ENCODE peak calls at places on chromosomes 12 and 14, in seven cellular contexts. One of them, this sample, is unnamed.

GRCh38 chr14:61281186-61281676 is at the start of gene TMEM30B:
- DNase-seq in lower leg skin: peak
- DNase-seq in GM12865: no peak
- DNase-seq in fibroblast of pulmonary artery: no peak
- DNase-seq in right lobe of liver: peak
- DNase-seq in B cell: no peak
- DNase-seq in natural killer cell: no peak
- DNase-seq in this sample: no peak

GRCh38 chr12:7113389-7113871 is 4.4 kb upstream of the C1RL start:
- DNase-seq in B cell: peak
- DNase-seq in lower leg skin: no peak
- DNase-seq in natural killer cell: no peak
- DNase-seq in right lobe of liver: no peak
- DNase-seq in fibroblast of pulmonary artery: peak
- DNase-seq in GM12865: peak
- DNase-seq in this sample: peak

GRCh38 chr12:132597333-132598283 is 12.8 kb downstream of the LRCOL1 start:
- DNase-seq in GM12865: peak
- DNase-seq in right lobe of liver: no peak
- DNase-seq in natural killer cell: no peak
- DNase-seq in lower leg skin: no peak
- DNase-seq in B cell: peak
- DNase-seq in fibroblast of pulmonary artery: peak
- DNase-seq in this sample: no peak

GRCh38 chr14:35287481-35288013 is 4.6 kb upstream of the PSMA6 start:
- DNase-seq in B cell: no peak
- DNase-seq in GM12865: peak
- DNase-seq in natural killer cell: no peak
- DNase-seq in lower leg skin: no peak
- DNase-seq in right lobe of liver: peak
- DNase-seq in fibroblast of pulmonary artery: peak
- DNase-seq in this sample: no peak

GRCh38 chr12:58491296-58491695 is 429.0 kb downstream of the LRIG3 start:
- DNase-seq in GM12865: no peak
- DNase-seq in lower leg skin: no peak
- DNase-seq in right lobe of liver: no peak
- DNase-seq in natural killer cell: no peak
- DNase-seq in fibroblast of pulmonary artery: peak
- DNase-seq in B cell: no peak
- DNase-seq in this sample: no peak

GRCh38 chr14:94775082-94775874 is 5.4 kb upstream of the GSC start:
- DNase-seq in right lobe of liver: no peak
- DNase-seq in GM12865: no peak
- DNase-seq in lower leg skin: no peak
- DNase-seq in fibroblast of pulmonary artery: peak
- DNase-seq in natural killer cell: no peak
- DNase-seq in B cell: no peak
- DNase-seq in this sample: no peak

GRCh38 chr12:123250471-123251383 is 17.5 kb downstream of the MTRFR start:
- DNase-seq in right lobe of liver: peak
- DNase-seq in GM12865: no peak
- DNase-seq in natural killer cell: no peak
- DNase-seq in fibroblast of pulmonary artery: no peak
- DNase-seq in lower leg skin: peak
- DNase-seq in B cell: no peak
- DNase-seq in this sample: no peak

GRCh38 chr14:24051162-24051788 is 534 bp upstream of the CARMIL3 start:
- DNase-seq in lower leg skin: peak
- DNase-seq in natural killer cell: no peak
- DNase-seq in B cell: no peak
- DNase-seq in fibroblast of pulmonary artery: no peak
- DNase-seq in right lobe of liver: no peak
- DNase-seq in GM12865: no peak
- DNase-seq in this sample: peak

GRCh38 chr12:18284461-18284860 is 23.1 kb downstream of the PIK3C2G start:
- DNase-seq in B cell: no peak
- DNase-seq in lower leg skin: no peak
- DNase-seq in GM12865: no peak
- DNase-seq in right lobe of liver: no peak
- DNase-seq in fibroblast of pulmonary artery: peak
- DNase-seq in natural killer cell: no peak
- DNase-seq in this sample: no peak

GRCh38 chr12:6827982-6828670 is at the start of gene P3H3:
- DNase-seq in B cell: peak
- DNase-seq in GM12865: no peak
- DNase-seq in fibroblast of pulmonary artery: peak
- DNase-seq in right lobe of liver: no peak
- DNase-seq in lower leg skin: no peak
- DNase-seq in natural killer cell: no peak
- DNase-seq in this sample: no peak

GRCh38 chr14:65095633-65096205 is 6.6 kb downstream of the MAX start:
- DNase-seq in lower leg skin: no peak
- DNase-seq in B cell: no peak
- DNase-seq in fibroblast of pulmonary artery: peak
- DNase-seq in right lobe of liver: no peak
- DNase-seq in GM12865: no peak
- DNase-seq in natural killer cell: no peak
- DNase-seq in this sample: no peak

GRCh38 chr12:106154781-106155273 is 16.1 kb upstream of the NUAK1 start:
- DNase-seq in fibroblast of pulmonary artery: no peak
- DNase-seq in right lobe of liver: no peak
- DNase-seq in GM12865: no peak
- DNase-seq in natural killer cell: no peak
- DNase-seq in lower leg skin: no peak
- DNase-seq in B cell: no peak
- DNase-seq in this sample: no peak

GRCh38 chr12:131911851-131912525 is 17.1 kb upstream of the PUS1 start:
- DNase-seq in right lobe of liver: peak
- DNase-seq in fibroblast of pulmonary artery: no peak
- DNase-seq in natural killer cell: no peak
- DNase-seq in lower leg skin: no peak
- DNase-seq in B cell: no peak
- DNase-seq in GM12865: no peak
- DNase-seq in this sample: no peak

GRCh38 chr14:99822166-99822527 is 28.9 kb downstream of the EML1 start:
- DNase-seq in B cell: no peak
- DNase-seq in right lobe of liver: no peak
- DNase-seq in lower leg skin: no peak
- DNase-seq in GM12865: no peak
- DNase-seq in natural killer cell: no peak
- DNase-seq in fibroblast of pulmonary artery: no peak
- DNase-seq in this sample: no peak

GRCh38 chr14:94173471-94173884 is 644 bp upstream of the PPP4R4 start:
- DNase-seq in natural killer cell: no peak
- DNase-seq in lower leg skin: no peak
- DNase-seq in GM12865: no peak
- DNase-seq in B cell: peak
- DNase-seq in fibroblast of pulmonary artery: no peak
- DNase-seq in right lobe of liver: no peak
- DNase-seq in this sample: no peak

GRCh38 chr12:105814283-105814682 is 324.5 kb downstream of the NUAK1 start:
- DNase-seq in GM12865: no peak
- DNase-seq in lower leg skin: no peak
- DNase-seq in B cell: no peak
- DNase-seq in fibroblast of pulmonary artery: no peak
- DNase-seq in right lobe of liver: no peak
- DNase-seq in natural killer cell: no peak
- DNase-seq in this sample: no peak

GRCh38 chr12:18158774-18159557 is 69.0 kb upstream of the RERGL start:
- DNase-seq in GM12865: peak
- DNase-seq in lower leg skin: no peak
- DNase-seq in natural killer cell: no peak
- DNase-seq in B cell: peak
- DNase-seq in fibroblast of pulmonary artery: peak
- DNase-seq in right lobe of liver: no peak
- DNase-seq in this sample: peak

GRCh38 chr12:94763461-94763860 is 113.1 kb upstream of the TMCC3 start:
- DNase-seq in lower leg skin: no peak
- DNase-seq in natural killer cell: no peak
- DNase-seq in right lobe of liver: no peak
- DNase-seq in fibroblast of pulmonary artery: no peak
- DNase-seq in GM12865: peak
- DNase-seq in B cell: no peak
- DNase-seq in this sample: no peak

GRCh38 chr14:32259368-32260013 is 56.4 kb upstream of the RNU6-8 start:
- DNase-seq in lower leg skin: no peak
- DNase-seq in right lobe of liver: no peak
- DNase-seq in GM12865: peak
- DNase-seq in fibroblast of pulmonary artery: peak
- DNase-seq in natural killer cell: no peak
- DNase-seq in B cell: no peak
- DNase-seq in this sample: peak

GRCh38 chr12:47249719-47250506 is 170.2 kb upstream of the AMIGO2 start:
- DNase-seq in natural killer cell: no peak
- DNase-seq in right lobe of liver: no peak
- DNase-seq in lower leg skin: no peak
- DNase-seq in fibroblast of pulmonary artery: peak
- DNase-seq in B cell: no peak
- DNase-seq in GM12865: no peak
- DNase-seq in this sample: no peak

GRCh38 chr12:94172031-94172430 is 23.7 kb downstream of the PLXNC1 start:
- DNase-seq in fibroblast of pulmonary artery: peak
- DNase-seq in B cell: no peak
- DNase-seq in lower leg skin: no peak
- DNase-seq in natural killer cell: no peak
- DNase-seq in right lobe of liver: no peak
- DNase-seq in GM12865: no peak
- DNase-seq in this sample: no peak

GRCh38 chr12:93518725-93519124 is 51.4 kb downstream of the MRPL42 start:
- DNase-seq in GM12865: no peak
- DNase-seq in B cell: no peak
- DNase-seq in fibroblast of pulmonary artery: peak
- DNase-seq in natural killer cell: no peak
- DNase-seq in lower leg skin: no peak
- DNase-seq in right lobe of liver: no peak
- DNase-seq in this sample: no peak

GRCh38 chr12:27614386-27614785 is 81.9 kb upstream of the REP15 start:
- DNase-seq in fibroblast of pulmonary artery: no peak
- DNase-seq in GM12865: no peak
- DNase-seq in B cell: no peak
- DNase-seq in lower leg skin: no peak
- DNase-seq in right lobe of liver: no peak
- DNase-seq in natural killer cell: no peak
- DNase-seq in this sample: no peak

GRCh38 chr14:104698688-104699425 is 9.4 kb downstream of the INF2 start:
- DNase-seq in fibroblast of pulmonary artery: no peak
- DNase-seq in natural killer cell: no peak
- DNase-seq in B cell: no peak
- DNase-seq in GM12865: no peak
- DNase-seq in lower leg skin: no peak
- DNase-seq in right lobe of liver: no peak
- DNase-seq in this sample: no peak

GRCh38 chr14:74566174-74567125 is 45.6 kb downstream of the LTBP2 start:
- DNase-seq in B cell: no peak
- DNase-seq in right lobe of liver: peak
- DNase-seq in natural killer cell: no peak
- DNase-seq in GM12865: no peak
- DNase-seq in lower leg skin: peak
- DNase-seq in fibroblast of pulmonary artery: no peak
- DNase-seq in this sample: no peak

GRCh38 chr14:99552572-99553216 is 51.3 kb downstream of the CCDC85C start:
- DNase-seq in B cell: no peak
- DNase-seq in lower leg skin: no peak
- DNase-seq in right lobe of liver: peak
- DNase-seq in natural killer cell: no peak
- DNase-seq in fibroblast of pulmonary artery: no peak
- DNase-seq in GM12865: no peak
- DNase-seq in this sample: no peak

GRCh38 chr12:100794441-100795192 is at the start of gene ANO4:
- DNase-seq in GM12865: no peak
- DNase-seq in B cell: no peak
- DNase-seq in fibroblast of pulmonary artery: no peak
- DNase-seq in lower leg skin: no peak
- DNase-seq in natural killer cell: no peak
- DNase-seq in right lobe of liver: no peak
- DNase-seq in this sample: no peak

GRCh38 chr12:63450821-63451220 is 217.5 kb downstream of the DPY19L2 start:
- DNase-seq in lower leg skin: no peak
- DNase-seq in B cell: no peak
- DNase-seq in natural killer cell: no peak
- DNase-seq in GM12865: no peak
- DNase-seq in fibroblast of pulmonary artery: no peak
- DNase-seq in right lobe of liver: no peak
- DNase-seq in this sample: no peak
- TF ChIP-seq CTCF in lower leg skin: no peak
- TF ChIP-seq CTCF in B cell: no peak
- TF ChIP-seq CTCF in natural killer cell: no peak
- TF ChIP-seq CTCF in GM12865: no peak
- TF ChIP-seq CTCF in fibroblast of pulmonary artery: no peak
- TF ChIP-seq CTCF in right lobe of liver: no peak
- TF ChIP-seq CTCF in this sample: no peak

GRCh38 chr14:20857630-20858261 is 33.4 kb upstream of the RNASE3 start:
- DNase-seq in B cell: peak
- DNase-seq in right lobe of liver: peak
- DNase-seq in natural killer cell: peak
- DNase-seq in GM12865: peak
- DNase-seq in lower leg skin: peak
- DNase-seq in fibroblast of pulmonary artery: peak
- DNase-seq in this sample: peak
- TF ChIP-seq CTCF in B cell: peak
- TF ChIP-seq CTCF in right lobe of liver: peak
- TF ChIP-seq CTCF in natural killer cell: peak
- TF ChIP-seq CTCF in GM12865: peak
- TF ChIP-seq CTCF in lower leg skin: no peak
- TF ChIP-seq CTCF in fibroblast of pulmonary artery: peak
- TF ChIP-seq CTCF in this sample: peak

DNA sequence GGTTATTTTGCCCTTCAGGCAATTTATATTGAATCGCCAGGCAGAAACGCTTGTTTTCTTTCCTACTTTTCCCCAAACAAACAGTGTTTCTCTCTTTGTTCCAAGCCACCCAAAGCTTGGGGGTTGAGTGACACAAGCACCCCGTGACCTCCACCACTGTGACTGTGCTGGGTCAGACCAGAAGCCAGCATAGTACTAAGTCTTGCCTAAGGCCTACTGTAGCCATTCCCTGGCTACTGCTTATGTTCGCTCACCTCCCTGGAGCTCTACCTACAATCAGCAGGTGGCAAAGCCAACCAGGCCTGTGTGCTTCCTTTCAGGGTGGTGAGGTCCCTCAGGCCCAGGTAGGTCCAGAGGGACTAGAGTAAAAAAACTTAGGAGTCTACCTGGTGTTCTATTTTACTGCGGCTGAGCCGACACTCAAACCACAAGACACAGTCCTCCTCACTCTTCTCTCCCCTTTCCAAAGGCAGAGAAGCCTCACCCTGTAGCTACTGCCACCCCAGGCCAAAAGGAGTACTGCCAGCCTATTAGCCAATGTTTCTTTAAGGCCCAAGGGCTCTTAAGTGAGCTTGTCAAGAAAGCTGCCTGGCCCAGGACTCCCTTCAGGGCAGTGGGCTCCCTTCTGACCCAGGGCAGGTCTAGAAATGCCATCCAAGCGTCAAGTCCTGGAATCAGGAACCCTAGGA is 411.8 kb upstream of the MIS18BP1 start:
- DNase-seq in B cell: no peak
- DNase-seq in GM12865: no peak
- DNase-seq in natural killer cell: no peak
- DNase-seq in lower leg skin: no peak
- DNase-seq in right lobe of liver: no peak
- DNase-seq in fibroblast of pulmonary artery: no peak
- DNase-seq in this sample: no peak
- TF ChIP-seq CTCF in B cell: no peak
- TF ChIP-seq CTCF in GM12865: no peak
- TF ChIP-seq CTCF in natural killer cell: no peak
- TF ChIP-seq CTCF in lower leg skin: no peak
- TF ChIP-seq CTCF in right lobe of liver: no peak
- TF ChIP-seq CTCF in fibroblast of pulmonary artery: no peak
- TF ChIP-seq CTCF in this sample: no peak

GRCh38 chr14:51216602-51217001 is 23.4 kb upstream of the TMX1 start:
- DNase-seq in right lobe of liver: no peak
- DNase-seq in lower leg skin: no peak
- DNase-seq in GM12865: no peak
- DNase-seq in B cell: no peak
- DNase-seq in natural killer cell: no peak
- DNase-seq in fibroblast of pulmonary artery: no peak
- DNase-seq in this sample: no peak
- TF ChIP-seq CTCF in right lobe of liver: no peak
- TF ChIP-seq CTCF in lower leg skin: no peak
- TF ChIP-seq CTCF in GM12865: no peak
- TF ChIP-seq CTCF in B cell: no peak
- TF ChIP-seq CTCF in natural killer cell: no peak
- TF ChIP-seq CTCF in fibroblast of pulmonary artery: no peak
- TF ChIP-seq CTCF in this sample: no peak

This sample was measured in GM13977.